ENCODE peak calls at places on chromosomes 1 and 21, in five cellular contexts. I, K, L, Q and D are unnamed samples.
A peak's percentile ranks its signal among the peaks of the same experiment; 100 is the strongest.

GRCh38 chr1:168227620-168228019 is 1.8 kb downstream of the SFT2D2 start:
- DNase-seq in K (no peak), I (peak; percentile 68), Q (no peak), L (peak; percentile 26), D (peak; percentile 43)

GRCh38 chr1:24457866-24458265 is 42.3 kb downstream of the NIPAL3 start:
- DNase-seq in Q (no peak), I (no peak), L (no peak), K (no peak), D (no peak)

GRCh38 chr1:109804660-109805059 is 40.9 kb upstream of the EPS8L3 start:
- DNase-seq in K (no peak), L (no peak), Q (no peak), I (no peak), D (no peak)

GRCh38 chr1:209576798-209577197 is 6.7 kb upstream of the CAMK1G start:
- DNase-seq in K (peak; percentile 83), I (peak; percentile 34), Q (peak; percentile 71), L (peak; percentile 81), D (peak; percentile 68)

GRCh38 chr1:29974345-29974744 is 738.0 kb downstream of the PTPRU start:
- DNase-seq in K (no peak), Q (peak; percentile 6), I (peak; percentile 97), L (peak; percentile 82), D (peak; percentile 46)

GRCh38 chr1:190176776-190177175 is 300.9 kb downstream of the BRINP3 start:
- DNase-seq in L (peak; percentile 2), K (no peak), I (peak; percentile 69), Q (no peak), D (no peak)

GRCh38 chr1:34590211-34590623 is 164.6 kb upstream of the GJB5 start:
- DNase-seq in K (peak; percentile 23), I (peak; percentile 3), Q (no peak), L (peak; percentile 47), D (no peak)

GRCh38 chr1:48572632-48573258 is 100.7 kb upstream of the SPATA6 start:
- DNase-seq in Q (peak; percentile 51), L (peak; percentile 63), K (peak; percentile 41), I (peak; percentile 58), D (peak; percentile 8)

GRCh38 chr1:172906778-172907592 is 143.8 kb downstream of the TNFSF18 start:
- DNase-seq in K (no peak), Q (peak; percentile 66), L (peak; percentile 73), I (peak; percentile 96), D (peak; percentile 81)

GRCh38 chr21:20418353-20418752 is 579.9 kb upstream of the NCAM2 start:
- DNase-seq in I (no peak), L (no peak), Q (no peak), K (no peak), D (no peak)

GRCh38 chr1:13812456-13813397 is 112.7 kb downstream of the PRDM2 start:
- DNase-seq in L (peak; percentile 52), I (no peak), K (peak; percentile 48), Q (no peak), D (no peak)

GRCh38 chr1:56806804-56807203 is 12.4 kb downstream of the FYB2 start:
- DNase-seq in Q (no peak), L (no peak), I (no peak), K (no peak), D (no peak)
- TF ChIP-seq CTCF in Q (no peak), L (no peak), I (no peak), K (no peak), D (no peak)

DNA sequence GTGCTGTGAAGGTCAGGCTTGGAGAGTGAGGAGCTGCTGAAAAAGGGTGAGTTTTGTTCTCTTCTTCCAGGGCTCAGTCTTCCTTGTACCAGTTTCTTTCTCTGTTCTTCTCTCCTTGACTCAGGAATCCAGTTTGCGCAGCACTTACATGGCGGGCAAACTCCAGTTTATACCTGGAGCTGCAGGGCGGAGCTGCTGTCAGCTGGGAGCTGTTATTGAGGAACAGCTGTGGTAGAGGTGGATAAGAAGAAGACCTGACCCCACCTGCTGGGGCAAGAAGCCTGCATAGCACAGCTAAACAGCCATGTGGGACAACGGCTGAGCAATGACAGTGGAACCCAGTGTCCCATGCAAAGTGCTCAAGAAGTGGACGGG is 46.2 kb downstream of the GALNT2 start:
- DNase-seq in I (no peak), Q (no peak), K (no peak), L (no peak), D (no peak)
- H3K4me3 ChIP-seq in I (no peak overlapping the region), Q (no peak overlapping the region), K (no peak overlapping the region), L (no peak overlapping the region), D (no peak overlapping the region)

GRCh38 chr21:25566645-25567044 is 40.6 kb downstream of the MRPL39 start:
- DNase-seq in L (no peak), Q (no peak), K (no peak), I (no peak), D (no peak)

GRCh38 chr21:25568230-25568629 is 39.1 kb downstream of the MRPL39 start:
- DNase-seq in K (peak; percentile 39), L (no peak), Q (peak; percentile 83), I (peak; percentile 80), D (peak; percentile 70)

GRCh38 chr21:25565272-25566199 is 41.7 kb downstream of the MRPL39 start:
- DNase-seq in K (no peak), L (no peak), Q (no peak), I (no peak), D (no peak)

GRCh38 chr21:25569084-25569483 is 38.2 kb downstream of the MRPL39 start:
- DNase-seq in Q (no peak), K (no peak), L (no peak), I (no peak), D (no peak)

GRCh38 chr21:25567472-25567871 is 39.8 kb downstream of the MRPL39 start:
- DNase-seq in L (no peak), K (no peak), I (no peak), Q (no peak), D (no peak)
- TF ChIP-seq CTCF in L (no peak), K (no peak), I (no peak), Q (no peak), D (no peak)

GRCh38 chr1:19646366-19646765 is 2.3 kb downstream of the NBL1 start:
- DNase-seq in Q (no peak), I (no peak), K (no peak), L (peak; percentile 73), D (no peak)
- H3K4me3 ChIP-seq in Q (peak overlapping the region; percentile 77), I (peak overlapping the region; percentile 78), K (no peak overlapping the region), L (peak overlapping the region; percentile 69), D (peak overlapping the region; percentile 86)